ENCODE peak calls at places on chromosomes 12 and 14, in five cellular contexts. One of them, this sample, is unnamed.

GRCh38 chr12:131460516-131460915 is 250.4 kb upstream of the SFSWAP start:
- DNase-seq in osteocyte: no peak
- DNase-seq in fibroblast of pulmonary artery: no peak
- DNase-seq in AG09309: no peak
- DNase-seq in fibroblast of lung: no peak
- DNase-seq in this sample: no peak

GRCh38 chr12:124677552-124678356 is 110.3 kb upstream of the NCOR2 start:
- DNase-seq in osteocyte: no peak
- DNase-seq in fibroblast of pulmonary artery: no peak
- DNase-seq in AG09309: no peak
- DNase-seq in fibroblast of lung: no peak
- DNase-seq in this sample: no peak

GRCh38 chr14:53011053-53011462 is 60.2 kb upstream of the FERMT2 start:
- DNase-seq in osteocyte: peak
- DNase-seq in fibroblast of pulmonary artery: peak
- DNase-seq in AG09309: peak
- DNase-seq in fibroblast of lung: peak
- DNase-seq in this sample: no peak

GRCh38 chr14:81172353-81172752 is 48.4 kb downstream of the GTF2A1 start:
- DNase-seq in osteocyte: no peak
- DNase-seq in fibroblast of pulmonary artery: no peak
- DNase-seq in AG09309: no peak
- DNase-seq in fibroblast of lung: no peak
- DNase-seq in this sample: no peak

GRCh38 chr12:107091989-107092641 is 1.2 kb downstream of the CRY1 start:
- DNase-seq in osteocyte: no peak
- DNase-seq in fibroblast of pulmonary artery: peak
- DNase-seq in AG09309: peak
- DNase-seq in fibroblast of lung: peak
- DNase-seq in this sample: peak

GRCh38 chr12:112537710-112538396 is 119.1 kb downstream of the PTPN11 start:
- DNase-seq in osteocyte: no peak
- DNase-seq in fibroblast of pulmonary artery: peak
- DNase-seq in AG09309: no peak
- DNase-seq in fibroblast of lung: no peak
- DNase-seq in this sample: no peak

GRCh38 chr12:51077930-51078329 is 5.5 kb downstream of the CSRNP2 start:
- DNase-seq in osteocyte: no peak
- DNase-seq in fibroblast of pulmonary artery: no peak
- DNase-seq in AG09309: no peak
- DNase-seq in fibroblast of lung: peak
- DNase-seq in this sample: no peak

GRCh38 chr14:97536421-97536820 is 739.2 kb downstream of the VRK1 start:
- DNase-seq in osteocyte: no peak
- DNase-seq in fibroblast of pulmonary artery: no peak
- DNase-seq in AG09309: no peak
- DNase-seq in fibroblast of lung: no peak
- DNase-seq in this sample: no peak

GRCh38 chr12:6765634-6766581 is at the start of gene PTMS:
- DNase-seq in osteocyte: peak
- DNase-seq in fibroblast of pulmonary artery: peak
- DNase-seq in AG09309: peak
- DNase-seq in fibroblast of lung: peak
- DNase-seq in this sample: peak

GRCh38 chr12:76628745-76629144 is 69.2 kb upstream of the OSBPL8 start:
- DNase-seq in osteocyte: no peak
- DNase-seq in fibroblast of pulmonary artery: peak
- DNase-seq in AG09309: no peak
- DNase-seq in fibroblast of lung: no peak
- DNase-seq in this sample: no peak

GRCh38 chr12:22287776-22288621 is 46.5 kb downstream of the ST8SIA1 start:
- DNase-seq in osteocyte: no peak
- DNase-seq in fibroblast of pulmonary artery: peak
- DNase-seq in AG09309: no peak
- DNase-seq in fibroblast of lung: peak
- DNase-seq in this sample: no peak

GRCh38 chr12:4069046-4070010 is 196.1 kb upstream of the PARP11 start:
- DNase-seq in osteocyte: no peak
- DNase-seq in fibroblast of pulmonary artery: peak
- DNase-seq in AG09309: no peak
- DNase-seq in fibroblast of lung: no peak
- DNase-seq in this sample: peak

GRCh38 chr12:50764116-50764860 is 387 bp downstream of the ATF1 start:
- DNase-seq in osteocyte: peak
- DNase-seq in fibroblast of pulmonary artery: peak
- DNase-seq in AG09309: no peak
- DNase-seq in fibroblast of lung: peak
- DNase-seq in this sample: peak

GRCh38 chr12:5184159-5184558 is 140.5 kb downstream of the KCNA5 start:
- DNase-seq in osteocyte: no peak
- DNase-seq in fibroblast of pulmonary artery: no peak
- DNase-seq in AG09309: no peak
- DNase-seq in fibroblast of lung: no peak
- DNase-seq in this sample: no peak

GRCh38 chr12:57771271-57771872 is 533 bp downstream of the METTL1 start:
- DNase-seq in osteocyte: peak
- DNase-seq in fibroblast of pulmonary artery: peak
- DNase-seq in AG09309: peak
- DNase-seq in fibroblast of lung: peak
- DNase-seq in this sample: peak

GRCh38 chr14:102215071-102215470 is 75.4 kb downstream of the WDR20 start:
- DNase-seq in osteocyte: no peak
- DNase-seq in fibroblast of pulmonary artery: peak
- DNase-seq in AG09309: peak
- DNase-seq in fibroblast of lung: peak
- DNase-seq in this sample: no peak

GRCh38 chr12:101696477-101697196 is 803 bp upstream of the CHPT1 start:
- DNase-seq in osteocyte: no peak
- DNase-seq in fibroblast of pulmonary artery: peak
- DNase-seq in AG09309: no peak
- DNase-seq in fibroblast of lung: peak
- DNase-seq in this sample: peak

GRCh38 chr12:116642683-116643082 is 83.5 kb downstream of the MAP1LC3B2 start:
- DNase-seq in osteocyte: no peak
- DNase-seq in fibroblast of pulmonary artery: no peak
- DNase-seq in AG09309: no peak
- DNase-seq in fibroblast of lung: no peak
- DNase-seq in this sample: no peak

GRCh38 chr12:126389215-126389841 is 1324.1 kb downstream of the AACS start:
- DNase-seq in osteocyte: no peak
- DNase-seq in fibroblast of pulmonary artery: peak
- DNase-seq in AG09309: peak
- DNase-seq in fibroblast of lung: peak
- DNase-seq in this sample: no peak

GRCh38 chr12:43969882-43970281 is 134.0 kb downstream of the TMEM117 start:
- DNase-seq in osteocyte: no peak
- DNase-seq in fibroblast of pulmonary artery: peak
- DNase-seq in AG09309: no peak
- DNase-seq in fibroblast of lung: peak
- DNase-seq in this sample: no peak

GRCh38 chr12:106675651-106676435 is 93.0 kb downstream of the RFX4 start:
- DNase-seq in osteocyte: peak
- DNase-seq in fibroblast of pulmonary artery: no peak
- DNase-seq in AG09309: no peak
- DNase-seq in fibroblast of lung: no peak
- DNase-seq in this sample: no peak

GRCh38 chr14:44720707-44721106 is 213.6 kb upstream of the FSCB start:
- DNase-seq in osteocyte: no peak
- DNase-seq in fibroblast of pulmonary artery: no peak
- DNase-seq in AG09309: no peak
- DNase-seq in fibroblast of lung: no peak
- DNase-seq in this sample: no peak

GRCh38 chr14:90235179-90235976 is 21.0 kb upstream of the PSMC1 start:
- DNase-seq in osteocyte: peak
- DNase-seq in fibroblast of pulmonary artery: peak
- DNase-seq in AG09309: no peak
- DNase-seq in fibroblast of lung: peak
- DNase-seq in this sample: peak

GRCh38 chr12:69987453-69988102 is 162.6 kb downstream of the MYRFL start:
- DNase-seq in osteocyte: no peak
- DNase-seq in fibroblast of pulmonary artery: peak
- DNase-seq in AG09309: peak
- DNase-seq in fibroblast of lung: peak
- DNase-seq in this sample: no peak

GRCh38 chr14:43204816-43205215 is 1302.3 kb downstream of the FSCB start:
- DNase-seq in osteocyte: no peak
- DNase-seq in fibroblast of pulmonary artery: peak
- DNase-seq in AG09309: no peak
- DNase-seq in fibroblast of lung: no peak
- DNase-seq in this sample: no peak

GRCh38 chr12:116257213-116257612 is 20.3 kb downstream of the MED13L start:
- DNase-seq in osteocyte: no peak
- DNase-seq in fibroblast of pulmonary artery: peak
- DNase-seq in AG09309: no peak
- DNase-seq in fibroblast of lung: peak
- DNase-seq in this sample: no peak

GRCh38 chr14:95858893-95859292 is 17.7 kb upstream of the TUNAR start:
- DNase-seq in osteocyte: no peak
- DNase-seq in fibroblast of pulmonary artery: no peak
- DNase-seq in AG09309: no peak
- DNase-seq in fibroblast of lung: no peak
- DNase-seq in this sample: no peak
- TF ChIP-seq CTCF in osteocyte: no peak
- TF ChIP-seq CTCF in fibroblast of pulmonary artery: no peak
- TF ChIP-seq CTCF in AG09309: no peak
- TF ChIP-seq CTCF in fibroblast of lung: no peak
- TF ChIP-seq CTCF in this sample: no peak

GRCh38 chr12:123657211-123657610 is 13.7 kb upstream of the TCTN2 start:
- DNase-seq in osteocyte: no peak
- DNase-seq in fibroblast of pulmonary artery: no peak
- DNase-seq in AG09309: no peak
- DNase-seq in fibroblast of lung: no peak
- DNase-seq in this sample: no peak
- TF ChIP-seq CTCF in osteocyte: no peak
- TF ChIP-seq CTCF in fibroblast of pulmonary artery: no peak
- TF ChIP-seq CTCF in AG09309: no peak
- TF ChIP-seq CTCF in fibroblast of lung: no peak
- TF ChIP-seq CTCF in this sample: no peak

GRCh38 chr14:64561631-64562030 is 11.9 kb downstream of the PPP1R36 start:
- DNase-seq in osteocyte: peak
- DNase-seq in fibroblast of pulmonary artery: no peak
- DNase-seq in AG09309: no peak
- DNase-seq in fibroblast of lung: no peak
- DNase-seq in this sample: no peak

GRCh38 chr14:64556526-64556925 is 6.8 kb downstream of the PPP1R36 start:
- DNase-seq in osteocyte: no peak
- DNase-seq in fibroblast of pulmonary artery: peak
- DNase-seq in AG09309: peak
- DNase-seq in fibroblast of lung: peak
- DNase-seq in this sample: no peak

GRCh38 chr14:64566651-64567122 is 16.9 kb downstream of the PPP1R36 start:
- DNase-seq in osteocyte: peak
- DNase-seq in fibroblast of pulmonary artery: peak
- DNase-seq in AG09309: no peak
- DNase-seq in fibroblast of lung: no peak
- DNase-seq in this sample: no peak

GRCh38 chr14:64563696-64564095 is 13.9 kb downstream of the PPP1R36 start:
- DNase-seq in osteocyte: no peak
- DNase-seq in fibroblast of pulmonary artery: no peak
- DNase-seq in AG09309: no peak
- DNase-seq in fibroblast of lung: no peak
- DNase-seq in this sample: no peak

GRCh38 chr14:64562432-64562831 is 12.7 kb downstream of the PPP1R36 start:
- DNase-seq in osteocyte: no peak
- DNase-seq in fibroblast of pulmonary artery: no peak
- DNase-seq in AG09309: no peak
- DNase-seq in fibroblast of lung: no peak
- DNase-seq in this sample: no peak
- TF ChIP-seq CTCF in osteocyte: no peak
- TF ChIP-seq CTCF in fibroblast of pulmonary artery: no peak
- TF ChIP-seq CTCF in AG09309: no peak
- TF ChIP-seq CTCF in fibroblast of lung: no peak
- TF ChIP-seq CTCF in this sample: no peak

GRCh38 chr12:92574046-92574783 is 128.6 kb upstream of the PLEKHG7 start:
- DNase-seq in osteocyte: no peak
- DNase-seq in fibroblast of pulmonary artery: no peak
- DNase-seq in AG09309: no peak
- DNase-seq in fibroblast of lung: no peak
- DNase-seq in this sample: no peak
- TF ChIP-seq CTCF in osteocyte: peak
- TF ChIP-seq CTCF in fibroblast of pulmonary artery: peak
- TF ChIP-seq CTCF in AG09309: peak
- TF ChIP-seq CTCF in fibroblast of lung: no peak
- TF ChIP-seq CTCF in this sample: peak

GRCh38 chr14:104293851-104294627 is 155.7 kb downstream of the KIF26A start:
- DNase-seq in osteocyte: no peak
- DNase-seq in fibroblast of pulmonary artery: no peak
- DNase-seq in AG09309: no peak
- DNase-seq in fibroblast of lung: no peak
- DNase-seq in this sample: no peak
- TF ChIP-seq CTCF in osteocyte: peak
- TF ChIP-seq CTCF in fibroblast of pulmonary artery: no peak
- TF ChIP-seq CTCF in AG09309: no peak
- TF ChIP-seq CTCF in fibroblast of lung: no peak
- TF ChIP-seq CTCF in this sample: no peak

DNA sequence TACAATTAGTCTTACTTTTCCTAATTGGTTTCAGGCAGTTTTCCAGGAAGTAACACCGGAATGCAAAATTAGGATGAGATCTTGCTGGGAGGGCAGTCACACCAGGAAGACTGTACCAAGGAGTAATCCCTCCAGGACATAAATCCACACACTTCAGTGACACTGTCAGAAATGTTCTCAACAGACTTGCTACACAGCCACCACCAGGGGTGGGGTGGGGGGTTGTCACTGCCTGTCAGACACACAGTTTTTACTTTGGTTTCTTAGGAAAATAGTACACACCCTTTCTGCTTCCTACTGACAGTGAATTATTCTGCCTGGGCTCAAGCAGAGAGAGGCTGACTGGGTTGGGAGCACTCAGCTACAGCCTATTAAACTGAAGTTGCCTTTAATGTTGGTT is 102.9 kb upstream of the CCDC196 start:
- DNase-seq in osteocyte: no peak
- DNase-seq in fibroblast of pulmonary artery: no peak
- DNase-seq in AG09309: no peak
- DNase-seq in fibroblast of lung: no peak
- DNase-seq in this sample: no peak
- TF ChIP-seq CTCF in osteocyte: no peak
- TF ChIP-seq CTCF in fibroblast of pulmonary artery: no peak
- TF ChIP-seq CTCF in AG09309: no peak
- TF ChIP-seq CTCF in fibroblast of lung: no peak
- TF ChIP-seq CTCF in this sample: no peak

GRCh38 chr14:66403183-66403582 is 83.0 kb upstream of the CCDC196 start:
- DNase-seq in osteocyte: no peak
- DNase-seq in fibroblast of pulmonary artery: peak
- DNase-seq in AG09309: no peak
- DNase-seq in fibroblast of lung: peak
- DNase-seq in this sample: no peak
- TF ChIP-seq CTCF in osteocyte: peak
- TF ChIP-seq CTCF in fibroblast of pulmonary artery: peak
- TF ChIP-seq CTCF in AG09309: peak
- TF ChIP-seq CTCF in fibroblast of lung: peak
- TF ChIP-seq CTCF in this sample: peak

GRCh38 chr12:45655186-45655585 is 74.3 kb upstream of the ARID2 start:
- DNase-seq in osteocyte: no peak
- DNase-seq in fibroblast of pulmonary artery: peak
- DNase-seq in AG09309: no peak
- DNase-seq in fibroblast of lung: no peak
- DNase-seq in this sample: no peak
- TF ChIP-seq CTCF in osteocyte: peak
- TF ChIP-seq CTCF in fibroblast of pulmonary artery: no peak
- TF ChIP-seq CTCF in AG09309: no peak
- TF ChIP-seq CTCF in fibroblast of lung: no peak
- TF ChIP-seq CTCF in this sample: no peak